ENCODE peak calls at places on chromosomes 2 and 18, in five cellular contexts. One of them, this sample, is unnamed.

GRCh38 chr2:235597081-235597615 is 103.3 kb downstream of the AGAP1 start:
- DNase-seq in HepG2: no peak
- DNase-seq in A549: no peak
- DNase-seq in K562: no peak
- DNase-seq in H1: no peak
- DNase-seq in this sample: no peak

GRCh38 chr2:60556441-60556997 is 3.1 kb upstream of the BCL11A start:
- DNase-seq in H1: no peak
- DNase-seq in K562: no peak
- DNase-seq in HepG2: no peak
- DNase-seq in A549: no peak
- DNase-seq in this sample: no peak

GRCh38 chr18:31740180-31740579 is 20.5 kb downstream of the SLC25A52 start:
- DNase-seq in HepG2: no peak
- DNase-seq in K562: no peak
- DNase-seq in H1: no peak
- DNase-seq in A549: no peak
- DNase-seq in this sample: no peak

GRCh38 chr2:175932675-175933074 is 69.4 kb downstream of the LNPK start:
- DNase-seq in A549: no peak
- DNase-seq in H1: no peak
- DNase-seq in HepG2: no peak
- DNase-seq in K562: no peak
- DNase-seq in this sample: no peak

GRCh38 chr2:27262379-27263286 is at the start of gene SLC30A3:
- DNase-seq in K562: peak; percentile 99
- DNase-seq in HepG2: no peak
- DNase-seq in H1: peak; percentile 80
- DNase-seq in A549: peak; percentile 64
- DNase-seq in this sample: no peak

GRCh38 chr2:160920791-160921303 is 239.4 kb upstream of the TANK start:
- DNase-seq in A549: no peak
- DNase-seq in HepG2: no peak
- DNase-seq in K562: no peak
- DNase-seq in H1: no peak
- DNase-seq in this sample: no peak

GRCh38 chr2:177599072-177599688 is 206.6 kb downstream of the AGPS start:
- DNase-seq in H1: no peak
- DNase-seq in K562: no peak
- DNase-seq in A549: no peak
- DNase-seq in HepG2: peak; percentile 91
- DNase-seq in this sample: no peak

GRCh38 chr2:177164131-177164530 is 48.5 kb upstream of the HNRNPA3 start:
- DNase-seq in A549: no peak
- DNase-seq in HepG2: no peak
- DNase-seq in K562: no peak
- DNase-seq in H1: no peak
- DNase-seq in this sample: no peak

GRCh38 chr2:7061921-7062320 is 144.7 kb downstream of the RNF144A start:
- DNase-seq in K562: no peak
- DNase-seq in H1: no peak
- DNase-seq in A549: no peak
- DNase-seq in HepG2: no peak
- DNase-seq in this sample: no peak

GRCh38 chr18:24136967-24137373 is 1.9 kb upstream of the CABYR start:
- DNase-seq in K562: no peak
- DNase-seq in HepG2: no peak
- DNase-seq in A549: peak; percentile 39
- DNase-seq in H1: no peak
- DNase-seq in this sample: no peak

GRCh38 chr2:73920577-73921545 is 5.8 kb upstream of the DGUOK start:
- DNase-seq in K562: peak; percentile 87
- DNase-seq in A549: peak; percentile 56
- DNase-seq in H1: peak; percentile 87
- DNase-seq in HepG2: peak; percentile 55
- DNase-seq in this sample: no peak

GRCh38 chr2:112121682-112122254 is 16.4 kb upstream of the FBLN7 start:
- DNase-seq in H1: no peak
- DNase-seq in A549: peak; percentile 47
- DNase-seq in K562: no peak
- DNase-seq in HepG2: peak; percentile 55
- DNase-seq in this sample: no peak
- TF ChIP-seq HDAC2 in H1: no peak
- TF ChIP-seq HDAC2 in A549: no peak
- TF ChIP-seq HDAC2 in K562: no peak
- TF ChIP-seq HDAC2 in HepG2: no peak
- TF ChIP-seq HDAC2 in this sample: no peak

GRCh38 chr2:19762142-19762541 is 139.6 kb downstream of the TTC32 start:
- DNase-seq in HepG2: no peak
- DNase-seq in H1: no peak
- DNase-seq in K562: no peak
- DNase-seq in A549: no peak
- DNase-seq in this sample: no peak
- TF ChIP-seq HDAC2 in HepG2: no peak
- TF ChIP-seq HDAC2 in H1: no peak
- TF ChIP-seq HDAC2 in K562: no peak
- TF ChIP-seq HDAC2 in A549: no peak
- TF ChIP-seq HDAC2 in this sample: no peak

GRCh38 chr2:169925968-169926367 is 98.7 kb downstream of the UBR3 start:
- DNase-seq in K562: no peak
- DNase-seq in A549: no peak
- DNase-seq in H1: no peak
- DNase-seq in HepG2: no peak
- DNase-seq in this sample: no peak
- TF ChIP-seq HDAC2 in K562: no peak
- TF ChIP-seq HDAC2 in A549: no peak
- TF ChIP-seq HDAC2 in H1: no peak
- TF ChIP-seq HDAC2 in HepG2: no peak
- TF ChIP-seq HDAC2 in this sample: no peak

DNA sequence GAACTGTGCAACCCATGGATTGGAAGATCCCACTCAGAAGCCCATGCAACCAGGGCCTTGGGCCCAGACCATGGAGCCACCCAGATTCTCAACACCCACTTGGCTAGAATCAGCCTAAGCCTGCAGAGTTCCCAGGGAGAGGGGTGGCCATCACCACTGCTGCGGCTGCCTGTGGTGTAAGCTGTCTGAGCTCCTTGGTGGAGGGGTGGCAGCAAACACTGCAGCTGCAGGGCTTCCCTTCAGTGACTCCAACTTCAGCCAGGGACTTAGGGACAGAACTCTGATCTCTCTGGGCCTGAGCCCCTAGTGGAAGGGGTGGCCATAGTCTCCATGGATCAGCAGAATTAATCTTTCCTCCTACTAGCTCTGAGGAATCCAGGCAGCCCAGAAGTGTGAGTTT is 72.5 kb downstream of the RAD51AP2 start:
- DNase-seq in HepG2: no peak
- DNase-seq in K562: no peak
- DNase-seq in H1: no peak
- DNase-seq in A549: no peak
- DNase-seq in this sample: no peak
- TF ChIP-seq HDAC2 in HepG2: no peak
- TF ChIP-seq HDAC2 in K562: no peak
- TF ChIP-seq HDAC2 in H1: no peak
- TF ChIP-seq HDAC2 in A549: no peak
- TF ChIP-seq HDAC2 in this sample: no peak

GRCh38 chr2:38627400-38627799 is 24.7 kb upstream of the HNRNPLL start:
- DNase-seq in K562: no peak
- DNase-seq in A549: no peak
- DNase-seq in HepG2: peak; percentile 52
- DNase-seq in H1: no peak
- DNase-seq in this sample: no peak
- TF ChIP-seq HDAC2 in K562: no peak
- TF ChIP-seq HDAC2 in A549: no peak
- TF ChIP-seq HDAC2 in HepG2: no peak
- TF ChIP-seq HDAC2 in H1: no peak
- TF ChIP-seq HDAC2 in this sample: no peak

GRCh38 chr18:6835345-6835744 is 105.8 kb downstream of the ARHGAP28 start:
- DNase-seq in A549: no peak
- DNase-seq in HepG2: peak; percentile 6
- DNase-seq in H1: no peak
- DNase-seq in K562: no peak
- DNase-seq in this sample: no peak
- TF ChIP-seq HDAC2 in A549: no peak
- TF ChIP-seq HDAC2 in HepG2: no peak
- TF ChIP-seq HDAC2 in H1: no peak
- TF ChIP-seq HDAC2 in K562: no peak
- TF ChIP-seq HDAC2 in this sample: no peak